ENCODE peak calls at places on chromosomes 16 and 17, in nine cellular contexts. R, L, V, U, W, G, K, Q and T are unnamed samples.

GRCh38 chr16:47492428-47493357 is 31.6 kb downstream of the PHKB start:
- DNase-seq in R (peak), L (no peak), V (peak), U (peak), W (peak), G (no peak), K (no peak), Q (peak), T (no peak)

GRCh38 chr17:2386400-2387085 is 14.3 kb downstream of the MNT start:
- DNase-seq in R (no peak), L (no peak), V (no peak), U (no peak), W (no peak), G (no peak), K (no peak), Q (no peak), T (no peak)

GRCh38 chr16:17470871-17471744 is at the start of gene XYLT1:
- DNase-seq in R (no peak), L (no peak), V (peak), U (peak), W (peak), G (peak), K (peak), Q (peak), T (peak)

GRCh38 chr16:11914759-11915643 is 755 bp downstream of the GSPT1 start:
- DNase-seq in R (no peak), L (peak), V (peak), U (no peak), W (peak), G (no peak), K (peak), Q (no peak), T (peak)

GRCh38 chr16:81552743-81553079 is 108.1 kb downstream of the CMIP start:
- DNase-seq in R (no peak), L (no peak), V (no peak), U (no peak), W (no peak), G (no peak), K (no peak), Q (no peak), T (no peak)

GRCh38 chr17:6523330-6523729 is 33.0 kb downstream of the PITPNM3 start:
- DNase-seq in R (no peak), L (no peak), V (no peak), U (no peak), W (no peak), G (no peak), K (no peak), Q (no peak), T (peak)

GRCh38 chr17:4577386-4577993 is 6.8 kb upstream of the SMTNL2 start:
- DNase-seq in R (no peak), L (no peak), V (no peak), U (no peak), W (no peak), G (no peak), K (no peak), Q (no peak), T (no peak)

GRCh38 chr16:75341934-75342811 is 90.7 kb upstream of the BCAR1 start:
- DNase-seq in R (no peak), L (peak), V (peak), U (no peak), W (no peak), G (peak), K (no peak), Q (no peak), T (no peak)

GRCh38 chr17:45222273-45222993 is 748 bp downstream of the FMNL1 start:
- DNase-seq in R (no peak), L (no peak), V (no peak), U (no peak), W (no peak), G (no peak), K (no peak), Q (no peak), T (no peak)

GRCh38 chr17:28748852-28749515 is 5.2 kb downstream of the TRAF4 start:
- DNase-seq in R (no peak), L (no peak), V (no peak), U (no peak), W (no peak), G (no peak), K (no peak), Q (no peak), T (no peak)

GRCh38 chr16:12833939-12834338 is 30.3 kb upstream of the CPPED1 start:
- DNase-seq in R (no peak), L (no peak), V (no peak), U (no peak), W (no peak), G (no peak), K (no peak), Q (no peak), T (peak)

GRCh38 chr16:30757316-30757715 is 4.5 kb downstream of the CFAP119 start:
- DNase-seq in R (no peak), L (no peak), V (no peak), U (no peak), W (no peak), G (no peak), K (no peak), Q (no peak), T (no peak)

GRCh38 chr16:78916928-78917545 is 683.5 kb downstream of the MAF start:
- DNase-seq in R (no peak), L (no peak), V (no peak), U (no peak), W (no peak), G (no peak), K (no peak), Q (no peak), T (no peak)

GRCh38 chr17:50863221-50863843 is 2.8 kb downstream of the TOB1 start:
- DNase-seq in R (peak), L (peak), V (no peak), U (no peak), W (peak), G (no peak), K (peak), Q (peak), T (peak)

GRCh38 chr16:58655215-58655596 is 25.6 kb upstream of the CNOT1 start:
- DNase-seq in R (no peak), L (no peak), V (no peak), U (no peak), W (no peak), G (no peak), K (no peak), Q (no peak), T (peak)

GRCh38 chr17:13403982-13404931 is 197.5 kb downstream of the HS3ST3A1 start:
- DNase-seq in R (no peak), L (no peak), V (no peak), U (no peak), W (no peak), G (no peak), K (no peak), Q (no peak), T (no peak)

GRCh38 chr16:88634141-88634993 is 4.0 kb upstream of the IL17C start:
- DNase-seq in R (no peak), L (peak), V (peak), U (no peak), W (peak), G (no peak), K (no peak), Q (no peak), T (no peak)

GRCh38 chr17:82175951-82176350 is 36.7 kb downstream of the CCDC57 start:
- DNase-seq in R (no peak), L (no peak), V (no peak), U (no peak), W (no peak), G (no peak), K (no peak), Q (no peak), T (no peak)

GRCh38 chr17:62775876-62776275 is 32.2 kb downstream of the MARCHF10 start:
- DNase-seq in R (no peak), L (no peak), V (no peak), U (no peak), W (no peak), G (no peak), K (no peak), Q (no peak), T (no peak)

GRCh38 chr17:57994436-57994835 is 6.4 kb upstream of the VEZF1 start:
- DNase-seq in R (no peak), L (no peak), V (no peak), U (no peak), W (no peak), G (no peak), K (no peak), Q (no peak), T (no peak)

GRCh38 chr17:40442392-40443195 is 656 bp upstream of the IGFBP4 start:
- DNase-seq in R (no peak), L (peak), V (no peak), U (no peak), W (no peak), G (no peak), K (no peak), Q (peak), T (no peak)

GRCh38 chr16:16062023-16062932 is 112.9 kb downstream of the ABCC1 start:
- DNase-seq in R (no peak), L (no peak), V (no peak), U (no peak), W (no peak), G (no peak), K (no peak), Q (no peak), T (no peak)

GRCh38 chr17:42657824-42658588 is 1.1 kb upstream of the TUBG2 start:
- DNase-seq in R (no peak), L (no peak), V (no peak), U (no peak), W (no peak), G (no peak), K (no peak), Q (no peak), T (no peak)

GRCh38 chr16:19589771-19590302 is 34.3 kb downstream of the VPS35L start:
- DNase-seq in R (no peak), L (peak), V (peak), U (no peak), W (no peak), G (peak), K (no peak), Q (no peak), T (no peak)

GRCh38 chr16:31177136-31177535 is 2.8 kb upstream of the FUS start:
- DNase-seq in R (no peak), L (no peak), V (no peak), U (no peak), W (peak), G (peak), K (no peak), Q (no peak), T (no peak)

GRCh38 chr17:44736551-44737240 is 22.1 kb upstream of the ADAM11 start:
- DNase-seq in R (no peak), L (peak), V (no peak), U (no peak), W (no peak), G (no peak), K (peak), Q (no peak), T (no peak)

GRCh38 chr17:249236-249993 is 68.0 kb upstream of the DOC2B start:
- DNase-seq in R (no peak), L (no peak), V (no peak), U (no peak), W (no peak), G (no peak), K (no peak), Q (no peak), T (no peak)

GRCh38 chr17:6681176-6681575 is 29.6 kb downstream of the C17orf100 start:
- DNase-seq in R (no peak), L (no peak), V (no peak), U (no peak), W (no peak), G (no peak), K (no peak), Q (no peak), T (no peak)

GRCh38 chr17:27256225-27257030 is 37.5 kb upstream of the WSB1 start:
- DNase-seq in R (no peak), L (peak), V (no peak), U (no peak), W (peak), G (peak), K (no peak), Q (no peak), T (no peak)

GRCh38 chr16:86044241-86044671 is 145.3 kb downstream of the IRF8 start:
- DNase-seq in R (no peak), L (peak), V (peak), U (no peak), W (no peak), G (no peak), K (peak), Q (no peak), T (no peak)

GRCh38 chr17:1298616-1299015 is 19.2 kb downstream of the TRARG1 start:
- DNase-seq in R (no peak), L (no peak), V (no peak), U (no peak), W (no peak), G (no peak), K (peak), Q (no peak), T (no peak)

GRCh38 chr17:45578516-45579455 is 88.3 kb upstream of the PLEKHM1 start:
- DNase-seq in R (no peak), L (no peak), V (no peak), U (no peak), W (no peak), G (no peak), K (no peak), Q (no peak), T (no peak)

GRCh38 chr17:40122466-40122943 is 734 bp downstream of the MSL1 start:
- DNase-seq in R (no peak), L (peak), V (no peak), U (no peak), W (peak), G (no peak), K (peak), Q (no peak), T (peak)

GRCh38 chr17:13518271-13519000 is 83.3 kb downstream of the HS3ST3A1 start:
- DNase-seq in R (no peak), L (no peak), V (no peak), U (no peak), W (no peak), G (peak), K (no peak), Q (no peak), T (no peak)

GRCh38 chr17:21249911-21250703 is 3.1 kb downstream of the NATD1 start:
- DNase-seq in R (no peak), L (no peak), V (no peak), U (no peak), W (no peak), G (no peak), K (no peak), Q (no peak), T (no peak)

GRCh38 chr16:8962393-8963009 is 1.2 kb downstream of the USP7 start:
- DNase-seq in R (no peak), L (peak), V (no peak), U (no peak), W (peak), G (no peak), K (peak), Q (no peak), T (peak)

DNA sequence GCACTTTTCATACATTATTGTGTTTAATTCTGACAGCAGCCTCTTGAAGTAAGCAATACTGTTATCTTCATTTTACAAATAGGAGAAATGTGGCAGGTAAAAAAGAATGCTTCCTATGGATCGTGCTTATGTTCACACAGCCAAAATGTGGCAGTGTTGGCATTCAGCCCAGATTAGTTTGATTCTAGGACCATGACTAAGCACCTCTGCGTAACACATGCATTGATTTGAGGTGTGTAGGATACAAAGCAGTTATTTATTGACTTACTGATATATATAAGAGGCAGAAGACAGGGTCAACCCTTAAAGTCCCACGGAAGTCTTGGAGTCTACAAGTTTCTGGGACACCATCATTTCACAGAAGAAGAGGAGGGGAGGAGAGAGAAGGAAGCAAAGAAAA is 1144.4 kb upstream of the GOT2 start:
- DNase-seq in R (no peak), L (peak), V (peak), U (no peak), W (no peak), G (no peak), K (peak), Q (no peak), T (no peak)
- TF ChIP-seq CTCF in R (no peak), L (no peak), V (no peak), U (no peak), W (no peak), G (no peak), K (no peak), Q (no peak), T (no peak)

GRCh38 chr16:22188595-22189442 is 17.3 kb upstream of the EEF2K start:
- DNase-seq in R (peak), L (peak), V (peak), U (peak), W (peak), G (peak), K (peak), Q (peak), T (peak)
- H3K4me3 ChIP-seq in R (no peak), L (no peak), V (no peak), U (peak), W (no peak), G (no peak), K (no peak), Q (no peak), T (no peak)

GRCh38 chr17:68906638-68907037 is 48.6 kb downstream of the ABCA8 start:
- DNase-seq in R (no peak), L (no peak), V (no peak), U (no peak), W (no peak), G (no peak), K (peak), Q (no peak), T (no peak)
- TF ChIP-seq CTCF in R (peak), L (peak), V (peak), U (no peak), W (no peak), G (peak), K (peak), Q (peak), T (peak)

GRCh38 chr16:68737046-68737729 is at the start of gene CDH1:
- DNase-seq in R (no peak), L (no peak), V (no peak), U (no peak), W (peak), G (no peak), K (peak), Q (no peak), T (peak)
- H3K4me3 ChIP-seq in R (peak), L (no peak), V (no peak), U (peak), W (peak), G (no peak), K (peak), Q (peak), T (peak)

GRCh38 chr16:51821527-51821926 is 670.5 kb upstream of the SALL1 start:
- DNase-seq in R (no peak), L (no peak), V (no peak), U (no peak), W (no peak), G (no peak), K (no peak), Q (no peak), T (no peak)

GRCh38 chr16:51815527-51815926 is 664.5 kb upstream of the SALL1 start:
- DNase-seq in R (no peak), L (no peak), V (peak), U (no peak), W (no peak), G (no peak), K (no peak), Q (no peak), T (no peak)

GRCh38 chr16:51820176-51820575 is 669.1 kb upstream of the SALL1 start:
- DNase-seq in R (no peak), L (no peak), V (no peak), U (no peak), W (no peak), G (no peak), K (no peak), Q (no peak), T (no peak)

GRCh38 chr16:51816929-51817328 is 665.9 kb upstream of the SALL1 start:
- DNase-seq in R (no peak), L (no peak), V (peak), U (no peak), W (no peak), G (no peak), K (no peak), Q (no peak), T (no peak)

DNA sequence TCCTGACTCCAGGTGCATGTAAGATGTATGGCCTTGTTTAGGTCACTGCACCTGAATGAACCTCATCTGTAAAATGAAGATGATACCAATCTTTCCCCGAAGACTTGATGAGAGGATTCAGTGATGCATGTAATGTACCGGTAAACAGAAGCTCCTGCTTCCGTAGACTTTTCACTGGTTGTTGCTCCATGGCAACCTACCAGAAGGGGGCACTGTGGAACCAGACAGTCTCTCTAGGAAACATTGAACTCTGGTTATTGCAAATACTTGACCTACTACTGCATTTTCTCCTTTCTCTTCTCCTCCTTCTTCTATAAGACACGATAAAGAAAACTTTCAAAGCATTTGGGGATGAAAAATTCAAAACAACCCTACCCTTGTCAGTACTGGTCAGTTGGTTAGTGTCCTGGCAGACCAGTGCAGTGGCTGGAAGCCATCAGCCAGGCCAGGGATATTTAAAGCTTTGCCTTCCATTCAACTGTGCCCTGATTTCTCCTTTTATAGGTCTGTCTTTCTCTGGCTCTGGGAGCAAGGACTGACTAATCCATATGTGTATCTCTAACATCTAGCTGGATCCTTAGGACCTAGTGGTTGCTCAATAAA is 667.4 kb upstream of the SALL1 start:
- DNase-seq in R (peak), L (no peak), V (peak), U (no peak), W (no peak), G (no peak), K (peak), Q (no peak), T (no peak)
- TF ChIP-seq CTCF in R (peak), L (no peak), V (peak), U (peak), W (peak), G (peak), K (peak), Q (no peak), T (peak)

GRCh38 chr17:79043931-79044320 is 20.0 kb downstream of the C1QTNF1 start:
- DNase-seq in R (no peak), L (no peak), V (no peak), U (no peak), W (no peak), G (no peak), K (no peak), Q (no peak), T (no peak)
- H3K4me3 ChIP-seq in R (no peak), L (no peak), V (no peak), U (no peak), W (no peak), G (no peak), K (no peak), Q (no peak), T (no peak)

GRCh38 chr17:67624886-67625656 is 92.7 kb upstream of the NOL11 start:
- DNase-seq in R (no peak), L (no peak), V (no peak), U (no peak), W (no peak), G (no peak), K (no peak), Q (no peak), T (no peak)

GRCh38 chr17:67628580-67629013 is 89.1 kb upstream of the NOL11 start:
- DNase-seq in R (no peak), L (no peak), V (no peak), U (no peak), W (peak), G (no peak), K (no peak), Q (no peak), T (peak)

GRCh38 chr17:67625971-67626370 is 91.8 kb upstream of the NOL11 start:
- DNase-seq in R (no peak), L (no peak), V (no peak), U (no peak), W (no peak), G (no peak), K (no peak), Q (no peak), T (no peak)

GRCh38 chr17:67633751-67634191 is 84.0 kb upstream of the NOL11 start:
- DNase-seq in R (no peak), L (peak), V (no peak), U (no peak), W (no peak), G (no peak), K (no peak), Q (no peak), T (no peak)

GRCh38 chr17:67629963-67630320 is 87.8 kb upstream of the NOL11 start:
- DNase-seq in R (no peak), L (peak), V (peak), U (no peak), W (no peak), G (peak), K (peak), Q (no peak), T (no peak)
- TF ChIP-seq CTCF in R (no peak), L (no peak), V (peak), U (no peak), W (no peak), G (peak), K (peak), Q (no peak), T (no peak)

DNA sequence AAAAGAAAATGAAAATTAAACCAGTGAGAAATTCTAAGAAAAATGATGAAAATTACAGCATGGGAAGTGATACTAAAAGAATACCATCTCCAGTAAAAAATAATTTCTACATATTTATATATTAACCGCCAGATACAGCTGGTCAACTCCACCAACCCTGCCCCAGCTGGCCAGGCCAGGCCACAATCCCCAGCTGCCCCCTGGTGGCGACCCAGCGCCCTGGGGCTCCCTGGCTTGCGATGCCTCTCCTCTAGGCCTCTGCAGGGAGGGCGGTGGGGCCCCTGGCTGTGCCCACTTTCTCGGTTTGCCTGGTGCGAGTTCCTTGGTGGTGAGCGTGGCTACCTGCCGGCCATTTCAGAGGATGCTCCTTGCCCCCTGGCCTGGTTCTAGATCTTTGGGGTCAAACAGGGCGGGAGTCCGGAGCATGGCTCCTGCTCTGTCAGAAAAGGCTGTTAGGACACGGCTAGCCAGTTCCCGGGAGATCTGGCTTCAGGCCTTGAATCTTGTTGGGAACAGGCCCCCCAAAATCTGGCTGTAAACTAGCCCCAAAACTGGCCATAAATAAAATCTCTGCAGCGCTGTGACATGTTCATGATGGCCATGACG is 14.5 kb downstream of the GLIS2 start:
- DNase-seq in R (peak), L (peak), V (no peak), U (no peak), W (peak), G (no peak), K (peak), Q (peak), T (peak)
- H3K4me3 ChIP-seq in R (no peak), L (no peak), V (no peak), U (no peak), W (no peak), G (no peak), K (no peak), Q (no peak), T (no peak)